ENCODE peak calls at places on chromosomes 13 and 19, in seven cellular contexts. O is cardiac muscle cell, W is adrenal gland, A is Calu3, L is heart right ventricle, H is H7, Z is Caco-2. D is an unnamed sample.

GRCh38 chr19:19278315-19278714 is 5.2 kb upstream of the TM6SF2 start:
- DNase-seq in Z (no peak), W (no peak), A (no peak), L (no peak), O (no peak), H (peak; percentile 24), D (no peak)

GRCh38 chr19:6587998-6588507 is 2.9 kb downstream of the CD70 start:
- DNase-seq in L (no peak), O (no peak), Z (no peak), W (no peak), A (no peak), H (no peak), D (no peak)

GRCh38 chr19:23776507-23777205 is 18.0 kb upstream of the ZNF681 start:
- DNase-seq in Z (no peak), H (no peak), L (no peak), A (no peak), O (no peak), W (no peak), D (no peak)

GRCh38 chr19:13091400-13092161 is 11.1 kb downstream of the LYL1 start:
- DNase-seq in Z (no peak), W (no peak), H (peak; percentile 86), O (no peak), L (peak; percentile 77), A (no peak), D (no peak)

GRCh38 chr13:106416645-106417044 is 118.8 kb downstream of the EFNB2 start:
- DNase-seq in O (no peak), Z (peak; percentile 56), W (no peak), A (no peak), L (no peak), H (no peak), D (no peak)

GRCh38 chr19:54463531-54464043 is at the start of gene LENG9:
- DNase-seq in W (peak; percentile 96), A (peak; percentile 99), H (peak; percentile 95), Z (peak; percentile 99), O (peak; percentile 100), L (peak; percentile 99), D (peak; percentile 99)

GRCh38 chr13:71591380-71591779 is 275.6 kb downstream of the DACH1 start:
- DNase-seq in O (no peak), W (no peak), A (no peak), Z (no peak), H (no peak), L (no peak), D (no peak)

GRCh38 chr13:48431987-48432615 is 19.2 kb upstream of the LPAR6 start:
- DNase-seq in Z (no peak), W (no peak), L (no peak), O (no peak), A (no peak), H (no peak), D (no peak)

GRCh38 chr13:34578471-34578870 is 363.6 kb upstream of the NBEA start:
- DNase-seq in Z (no peak), L (no peak), H (no peak), W (no peak), A (no peak), O (no peak), D (no peak)

GRCh38 chr19:34241513-34242337 is 12.6 kb upstream of the GARRE1 start:
- DNase-seq in A (peak; percentile 92), L (no peak), Z (peak; percentile 79), O (peak; percentile 47), H (peak; percentile 87), W (no peak), D (no peak)

GRCh38 chr13:80361883-80362327 is 21.0 kb upstream of the SPRY2 start:
- DNase-seq in L (no peak), H (no peak), A (no peak), Z (peak; percentile 42), O (peak; percentile 83), W (no peak), D (no peak)

GRCh38 chr13:106786006-106786579 is 218.2 kb upstream of the ARGLU1 start:
- DNase-seq in H (no peak), O (no peak), Z (no peak), L (no peak), W (no peak), A (no peak), D (no peak)

GRCh38 chr13:81745391-81745790 is 1404.5 kb upstream of the SPRY2 start:
- DNase-seq in A (no peak), W (no peak), O (no peak), Z (no peak), H (no peak), L (no peak), D (no peak)

GRCh38 chr19:2154587-2155075 is 3.3 kb upstream of the AP3D1 start:
- DNase-seq in O (peak; percentile 57), W (no peak), H (no peak), A (peak; percentile 66), L (no peak), Z (peak; percentile 60), D (peak; percentile 2)

GRCh38 chr19:29805026-29805925 is 6.5 kb upstream of the CCNE1 start:
- DNase-seq in O (no peak), L (no peak), A (no peak), W (peak; percentile 69), Z (no peak), H (no peak), D (peak; percentile 37)

GRCh38 chr19:33795370-33796163 is 1.1 kb upstream of the KCTD15 start:
- DNase-seq in Z (peak; percentile 95), L (peak; percentile 91), A (peak; percentile 95), H (peak; percentile 99), W (peak; percentile 69), O (peak; percentile 95), D (peak; percentile 94)

GRCh38 chr13:67736646-67737420 is 506.7 kb upstream of the PCDH9 start:
- DNase-seq in W (no peak), Z (peak; percentile 38), H (peak; percentile 2), L (no peak), O (peak; percentile 64), A (no peak), D (no peak)

GRCh38 chr13:106629068-106629712 is 61.3 kb upstream of the ARGLU1 start:
- DNase-seq in H (no peak), W (no peak), A (no peak), Z (no peak), L (no peak), O (no peak), D (no peak)

GRCh38 chr13:75648446-75648845 is 12.3 kb downstream of the LMO7 start:
- DNase-seq in W (no peak), Z (no peak), H (no peak), L (no peak), A (no peak), O (no peak), D (no peak)

GRCh38 chr13:29551214-29551613 is 44.3 kb downstream of the SLC7A1 start:
- DNase-seq in A (no peak), O (no peak), Z (no peak), H (no peak), L (no peak), W (no peak), D (no peak)

GRCh38 chr13:35961461-35962220 is 169.5 kb downstream of the DCLK1 start:
- DNase-seq in Z (no peak), W (no peak), A (no peak), L (no peak), H (no peak), O (no peak), D (no peak)

GRCh38 chr19:24159707-24160106 is 72.7 kb downstream of the ZNF254 start:
- DNase-seq in O (no peak), A (no peak), Z (peak; percentile 36), W (no peak), L (no peak), H (peak; percentile 39), D (no peak)

GRCh38 chr13:66501187-66501586 is 728.9 kb downstream of the PCDH9 start:
- DNase-seq in O (no peak), W (no peak), Z (no peak), A (no peak), L (no peak), H (no peak), D (no peak)

GRCh38 chr13:47215741-47216140 is 318.9 kb upstream of the HTR2A start:
- DNase-seq in Z (no peak), O (no peak), A (peak; percentile 8), W (no peak), L (no peak), H (peak; percentile 2), D (no peak)

GRCh38 chr13:85347251-85347650 is 452.0 kb downstream of the SLITRK6 start:
- DNase-seq in L (no peak), A (peak; percentile 0), Z (no peak), O (no peak), H (no peak), W (no peak), D (no peak)

GRCh38 chr13:89468081-89468480 is 1796.9 kb downstream of the SLITRK5 start:
- DNase-seq in H (no peak), W (no peak), A (no peak), O (no peak), Z (no peak), L (no peak), D (no peak)

GRCh38 chr13:87656311-87656710 is 14.9 kb upstream of the SLITRK5 start:
- DNase-seq in A (no peak), Z (no peak), L (no peak), H (no peak), O (no peak), W (no peak), D (no peak)

GRCh38 chr13:29465741-29466293 is 129.7 kb downstream of the SLC7A1 start:
- DNase-seq in Z (no peak), W (no peak), A (peak; percentile 42), O (peak; percentile 32), H (no peak), L (peak; percentile 32), D (peak; percentile 82)

GRCh38 chr19:35251456-35251855 is 2.7 kb downstream of the LSR start:
- DNase-seq in Z (no peak), L (no peak), H (no peak), W (no peak), O (no peak), A (no peak), D (no peak)

GRCh38 chr13:22227895-22228294 is 557.0 kb downstream of the FGF9 start:
- DNase-seq in O (no peak), W (no peak), H (no peak), L (no peak), Z (no peak), A (no peak), D (no peak)

D was measured in Right ventricle myocardium inferior.